ENCODE peak calls at places on chromosome 13, in four cellular contexts. One of them, this sample, is unnamed.

GRCh38 chr13:29801737-29802305 is 48.6 kb downstream of the UBL3 start:
- DNase-seq in AG04449: no peak
- DNase-seq in CD8-positive, alpha-beta T cell: no peak
- DNase-seq in progenitor cell of endocrine pancreas: no peak
- DNase-seq in this sample: no peak

GRCh38 chr13:83935566-83935965 is 53.3 kb upstream of the SLITRK1 start:
- DNase-seq in CD8-positive, alpha-beta T cell: no peak
- DNase-seq in progenitor cell of endocrine pancreas: no peak
- DNase-seq in AG04449: no peak
- DNase-seq in this sample: no peak

GRCh38 chr13:44155422-44156293 is 218.0 kb upstream of the SERP2 start:
- DNase-seq in AG04449: no peak
- DNase-seq in CD8-positive, alpha-beta T cell: no peak
- DNase-seq in progenitor cell of endocrine pancreas: no peak
- DNase-seq in this sample: no peak

GRCh38 chr13:48828962-48829405 is 146.7 kb upstream of the FNDC3A start:
- DNase-seq in progenitor cell of endocrine pancreas: no peak
- DNase-seq in AG04449: no peak
- DNase-seq in CD8-positive, alpha-beta T cell: no peak
- DNase-seq in this sample: no peak

GRCh38 chr13:48235814-48236135 is 2.8 kb downstream of the ITM2B start:
- DNase-seq in AG04449: no peak
- DNase-seq in CD8-positive, alpha-beta T cell: no peak
- DNase-seq in progenitor cell of endocrine pancreas: no peak
- DNase-seq in this sample: no peak

GRCh38 chr13:73697166-73697565 is 437.0 kb downstream of the KLF12 start:
- DNase-seq in progenitor cell of endocrine pancreas: no peak
- DNase-seq in CD8-positive, alpha-beta T cell: no peak
- DNase-seq in AG04449: no peak
- DNase-seq in this sample: no peak

GRCh38 chr13:49539746-49540145 is 44.0 kb downstream of the PHF11 start:
- DNase-seq in progenitor cell of endocrine pancreas: no peak
- DNase-seq in AG04449: no peak
- DNase-seq in CD8-positive, alpha-beta T cell: no peak
- DNase-seq in this sample: no peak

GRCh38 chr13:43411741-43412140 is 375.0 kb downstream of the ENOX1 start:
- DNase-seq in progenitor cell of endocrine pancreas: no peak
- DNase-seq in CD8-positive, alpha-beta T cell: no peak
- DNase-seq in AG04449: no peak
- DNase-seq in this sample: no peak

GRCh38 chr13:111992911-111993310 is 74.0 kb upstream of the SOX1 start:
- DNase-seq in CD8-positive, alpha-beta T cell: no peak
- DNase-seq in progenitor cell of endocrine pancreas: no peak
- DNase-seq in AG04449: no peak
- DNase-seq in this sample: no peak

GRCh38 chr13:32903720-32904119 is 112.5 kb upstream of the KL start:
- DNase-seq in CD8-positive, alpha-beta T cell: no peak
- DNase-seq in progenitor cell of endocrine pancreas: no peak
- DNase-seq in AG04449: no peak
- DNase-seq in this sample: no peak

GRCh38 chr13:45393941-45394570 is 24.1 kb downstream of the SLC25A30 start:
- DNase-seq in progenitor cell of endocrine pancreas: peak; percentile 18
- DNase-seq in AG04449: no peak
- DNase-seq in CD8-positive, alpha-beta T cell: peak; percentile 31
- DNase-seq in this sample: no peak

GRCh38 chr13:27199691-27200090 is 28.1 kb upstream of the USP12 start:
- DNase-seq in progenitor cell of endocrine pancreas: no peak
- DNase-seq in AG04449: no peak
- DNase-seq in CD8-positive, alpha-beta T cell: no peak
- DNase-seq in this sample: no peak

GRCh38 chr13:32883501-32883900 is 132.7 kb upstream of the KL start:
- DNase-seq in progenitor cell of endocrine pancreas: no peak
- DNase-seq in CD8-positive, alpha-beta T cell: no peak
- DNase-seq in AG04449: no peak
- DNase-seq in this sample: no peak

GRCh38 chr13:23822252-23822824 is 66.9 kb downstream of the MIPEP start:
- DNase-seq in AG04449: no peak
- DNase-seq in progenitor cell of endocrine pancreas: no peak
- DNase-seq in CD8-positive, alpha-beta T cell: no peak
- DNase-seq in this sample: no peak

GRCh38 chr13:107025991-107026390 is 458.1 kb upstream of the ARGLU1 start:
- DNase-seq in progenitor cell of endocrine pancreas: no peak
- DNase-seq in CD8-positive, alpha-beta T cell: no peak
- DNase-seq in AG04449: no peak
- DNase-seq in this sample: no peak

DNA sequence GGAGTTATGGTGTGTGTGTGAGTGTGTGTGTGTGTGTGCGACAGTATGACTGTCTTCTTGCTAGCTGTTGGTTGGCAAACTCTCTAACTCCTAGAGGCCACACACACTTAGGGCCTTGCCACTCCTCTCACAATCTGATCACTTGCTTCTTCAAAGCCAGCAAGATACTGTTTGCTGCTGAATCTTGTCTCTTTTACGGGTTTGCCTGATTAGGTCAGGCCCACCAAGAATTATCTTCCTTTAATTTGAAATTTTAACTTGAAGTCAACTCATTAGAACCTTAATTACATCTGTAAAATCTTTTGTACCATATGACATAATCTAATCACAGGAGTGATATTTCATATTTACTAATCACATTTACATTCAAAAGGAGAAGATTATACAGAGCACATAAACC is 359.2 kb upstream of the SGCG start:
- DNase-seq in progenitor cell of endocrine pancreas: no peak
- DNase-seq in AG04449: no peak
- DNase-seq in CD8-positive, alpha-beta T cell: no peak
- DNase-seq in this sample: no peak
- TF ChIP-seq CTCF in progenitor cell of endocrine pancreas: no peak
- TF ChIP-seq CTCF in AG04449: no peak
- TF ChIP-seq CTCF in CD8-positive, alpha-beta T cell: no peak
- TF ChIP-seq CTCF in this sample: no peak

GRCh38 chr13:36323951-36324566 is 22.1 kb downstream of the SPART start:
- DNase-seq in progenitor cell of endocrine pancreas: no peak
- DNase-seq in AG04449: no peak
- DNase-seq in CD8-positive, alpha-beta T cell: no peak
- DNase-seq in this sample: no peak
- TF ChIP-seq CTCF in progenitor cell of endocrine pancreas: no peak
- TF ChIP-seq CTCF in AG04449: no peak
- TF ChIP-seq CTCF in CD8-positive, alpha-beta T cell: no peak
- TF ChIP-seq CTCF in this sample: no peak

GRCh38 chr13:98740131-98740530 is 12.3 kb downstream of the SLC15A1 start:
- DNase-seq in CD8-positive, alpha-beta T cell: no peak
- DNase-seq in progenitor cell of endocrine pancreas: no peak
- DNase-seq in AG04449: no peak
- DNase-seq in this sample: no peak
- TF ChIP-seq CTCF in CD8-positive, alpha-beta T cell: no peak
- TF ChIP-seq CTCF in progenitor cell of endocrine pancreas: no peak
- TF ChIP-seq CTCF in AG04449: no peak
- TF ChIP-seq CTCF in this sample: no peak

DNA sequence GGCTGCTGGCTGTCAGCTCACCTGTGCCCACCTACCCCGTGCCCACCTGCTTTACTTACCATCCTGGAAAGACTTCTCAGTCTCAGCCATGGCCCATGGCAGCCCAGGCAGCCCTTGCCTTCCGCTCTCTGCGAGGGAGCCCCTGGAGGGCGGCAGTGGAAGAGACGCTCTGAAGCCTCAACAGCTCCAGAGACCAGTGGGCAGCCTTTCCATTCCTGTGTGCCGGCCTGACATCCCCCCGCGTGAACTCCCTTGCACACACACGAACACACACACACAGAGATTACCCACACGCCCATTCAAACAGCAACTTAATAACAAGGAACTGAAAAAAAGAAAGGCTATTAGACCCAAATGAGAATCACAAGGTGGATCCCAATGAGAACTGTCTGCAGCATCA is 14.2 kb upstream of the RASA3 start:
- DNase-seq in AG04449: no peak
- DNase-seq in CD8-positive, alpha-beta T cell: no peak
- DNase-seq in progenitor cell of endocrine pancreas: no peak
- DNase-seq in this sample: no peak
- TF ChIP-seq CTCF in AG04449: peak; percentile 49
- TF ChIP-seq CTCF in CD8-positive, alpha-beta T cell: no peak
- TF ChIP-seq CTCF in progenitor cell of endocrine pancreas: peak; percentile 38
- TF ChIP-seq CTCF in this sample: no peak

GRCh38 chr13:108268713-108269112 is 805 bp upstream of the TNFSF13B start:
- DNase-seq in progenitor cell of endocrine pancreas: no peak
- DNase-seq in AG04449: no peak
- DNase-seq in CD8-positive, alpha-beta T cell: no peak
- DNase-seq in this sample: no peak

GRCh38 chr13:108272333-108272732 is 2.8 kb downstream of the TNFSF13B start:
- DNase-seq in progenitor cell of endocrine pancreas: no peak
- DNase-seq in CD8-positive, alpha-beta T cell: no peak
- DNase-seq in AG04449: no peak
- DNase-seq in this sample: no peak

GRCh38 chr13:108270442-108270841 is 924 bp downstream of the TNFSF13B start:
- DNase-seq in AG04449: no peak
- DNase-seq in CD8-positive, alpha-beta T cell: no peak
- DNase-seq in progenitor cell of endocrine pancreas: no peak
- DNase-seq in this sample: no peak

GRCh38 chr13:108267338-108267737 is 2.2 kb upstream of the TNFSF13B start:
- DNase-seq in progenitor cell of endocrine pancreas: no peak
- DNase-seq in CD8-positive, alpha-beta T cell: no peak
- DNase-seq in AG04449: no peak
- DNase-seq in this sample: no peak

DNA sequence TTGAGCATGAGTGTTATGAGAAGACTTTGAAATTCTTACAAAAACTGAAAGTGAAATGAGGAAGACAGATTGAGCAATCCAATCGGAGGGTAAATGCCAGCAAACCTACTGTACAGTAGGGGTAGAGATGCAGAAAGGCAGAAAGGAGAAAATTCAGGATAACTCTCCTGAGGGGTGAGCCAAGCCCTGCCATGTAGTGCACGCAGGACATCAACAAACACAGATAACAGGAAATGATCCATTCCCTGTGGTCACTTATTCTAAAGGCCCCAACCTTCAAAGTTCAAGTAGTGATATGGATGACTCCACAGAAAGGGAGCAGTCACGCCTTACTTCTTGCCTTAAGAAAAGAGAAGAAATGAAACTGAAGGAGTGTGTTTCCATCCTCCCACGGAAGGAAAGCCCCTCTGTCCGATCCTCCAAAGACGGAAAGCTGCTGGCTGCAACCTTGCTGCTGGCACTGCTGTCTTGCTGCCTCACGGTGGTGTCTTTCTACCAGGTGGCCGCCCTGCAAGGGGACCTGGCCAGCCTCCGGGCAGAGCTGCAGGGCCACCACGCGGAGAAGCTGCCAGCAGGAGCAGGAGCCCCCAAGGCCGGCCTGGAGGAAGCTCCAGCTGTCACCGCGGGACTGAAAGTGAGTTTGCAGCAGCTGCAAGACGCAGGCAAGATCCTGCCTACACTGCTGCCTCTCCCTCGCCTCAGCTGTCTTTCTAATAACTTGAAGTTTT is at the start of gene TNFSF13B:
- DNase-seq in CD8-positive, alpha-beta T cell: peak; percentile 18
- DNase-seq in progenitor cell of endocrine pancreas: peak; percentile 13
- DNase-seq in AG04449: no peak
- DNase-seq in this sample: peak; percentile 28
- TF ChIP-seq CTCF in CD8-positive, alpha-beta T cell: no peak
- TF ChIP-seq CTCF in progenitor cell of endocrine pancreas: peak; percentile 14
- TF ChIP-seq CTCF in AG04449: no peak
- TF ChIP-seq CTCF in this sample: no peak

GRCh38 chr13:110643324-110643723 is 28.0 kb downstream of the NAXD start:
- DNase-seq in CD8-positive, alpha-beta T cell: no peak
- DNase-seq in progenitor cell of endocrine pancreas: no peak
- DNase-seq in AG04449: no peak
- DNase-seq in this sample: no peak

GRCh38 chr13:110643768-110644421 is 28.6 kb downstream of the NAXD start:
- DNase-seq in AG04449: no peak
- DNase-seq in CD8-positive, alpha-beta T cell: no peak
- DNase-seq in progenitor cell of endocrine pancreas: no peak
- DNase-seq in this sample: no peak

GRCh38 chr13:110646442-110647364 is 31.4 kb downstream of the NAXD start:
- DNase-seq in CD8-positive, alpha-beta T cell: no peak
- DNase-seq in AG04449: no peak
- DNase-seq in progenitor cell of endocrine pancreas: no peak
- DNase-seq in this sample: no peak

GRCh38 chr13:110645750-110646149 is 30.4 kb downstream of the NAXD start:
- DNase-seq in CD8-positive, alpha-beta T cell: no peak
- DNase-seq in progenitor cell of endocrine pancreas: no peak
- DNase-seq in AG04449: no peak
- DNase-seq in this sample: no peak

DNA sequence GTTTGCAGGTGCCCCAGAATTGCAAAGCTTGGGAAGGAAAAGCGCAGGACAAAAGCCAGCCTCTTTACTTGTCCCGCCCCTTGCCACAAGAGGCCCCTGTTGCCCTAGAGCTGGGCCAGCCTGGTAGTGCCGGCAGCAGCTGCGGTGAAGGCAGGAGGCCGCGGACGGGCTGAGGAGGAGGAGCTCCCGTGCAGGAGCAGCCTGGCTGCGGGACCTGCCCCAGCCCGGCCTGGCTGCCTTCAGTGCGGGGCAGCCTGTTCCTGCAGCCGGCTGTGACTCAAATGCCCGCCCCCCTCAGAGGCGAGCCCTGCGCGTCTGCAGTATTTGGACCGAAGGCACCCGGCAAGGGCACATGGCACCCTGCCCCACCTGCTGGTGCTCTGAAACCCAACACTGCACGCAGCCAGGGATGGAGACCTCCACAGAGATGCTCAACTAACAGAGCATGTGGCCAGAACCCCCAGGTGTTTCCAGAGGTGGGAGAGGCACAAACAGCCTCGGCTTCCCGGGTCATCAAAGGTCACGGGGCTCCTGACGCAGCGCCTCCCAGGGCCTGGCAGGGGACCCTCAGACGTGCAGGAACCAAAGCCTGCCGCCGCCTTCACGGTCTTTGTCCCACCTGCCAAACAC is 29.7 kb downstream of the NAXD start:
- DNase-seq in CD8-positive, alpha-beta T cell: peak; percentile 42
- DNase-seq in AG04449: peak; percentile 10
- DNase-seq in progenitor cell of endocrine pancreas: peak; percentile 41
- DNase-seq in this sample: no peak
- TF ChIP-seq CTCF in CD8-positive, alpha-beta T cell: peak; percentile 11
- TF ChIP-seq CTCF in AG04449: peak; percentile 57
- TF ChIP-seq CTCF in progenitor cell of endocrine pancreas: peak; percentile 58
- TF ChIP-seq CTCF in this sample: no peak

GRCh38 chr13:41563501-41564001 is 106.2 kb downstream of the RGCC start:
- DNase-seq in progenitor cell of endocrine pancreas: no peak
- DNase-seq in CD8-positive, alpha-beta T cell: no peak
- DNase-seq in AG04449: no peak
- DNase-seq in this sample: no peak

GRCh38 chr13:41568143-41568989 is 111.0 kb downstream of the RGCC start:
- DNase-seq in AG04449: no peak
- DNase-seq in CD8-positive, alpha-beta T cell: no peak
- DNase-seq in progenitor cell of endocrine pancreas: no peak
- DNase-seq in this sample: no peak

GRCh38 chr13:41564046-41564445 is 106.7 kb downstream of the RGCC start:
- DNase-seq in AG04449: no peak
- DNase-seq in progenitor cell of endocrine pancreas: no peak
- DNase-seq in CD8-positive, alpha-beta T cell: no peak
- DNase-seq in this sample: no peak

GRCh38 chr13:41565221-41565620 is 107.9 kb downstream of the RGCC start:
- DNase-seq in CD8-positive, alpha-beta T cell: no peak
- DNase-seq in progenitor cell of endocrine pancreas: no peak
- DNase-seq in AG04449: peak; percentile 56
- DNase-seq in this sample: no peak

GRCh38 chr13:41568990-41569387 is 111.6 kb downstream of the RGCC start:
- DNase-seq in CD8-positive, alpha-beta T cell: no peak
- DNase-seq in progenitor cell of endocrine pancreas: no peak
- DNase-seq in AG04449: no peak
- DNase-seq in this sample: no peak
- TF ChIP-seq CTCF in CD8-positive, alpha-beta T cell: no peak
- TF ChIP-seq CTCF in progenitor cell of endocrine pancreas: no peak
- TF ChIP-seq CTCF in AG04449: no peak
- TF ChIP-seq CTCF in this sample: no peak

This sample was measured in natural killer cell.